ENCODE peak calls at places on chromosomes 6 and 20, in seven cellular contexts. Y is right cardiac atrium, D is lung, T is HCT116, H is foreskin keratinocyte, A is RWPE2, R is upper lobe of right lung. P is an unnamed sample.
A peak's percentile ranks its signal among the peaks of the same experiment; 100 is the strongest.

GRCh38 chr20:25489221-25489863 is 81.9 kb downstream of the GINS1 start:
- ATAC-seq in Y (no peak), D (no peak), T (no peak), H (no peak), A (no peak), R (peak; percentile 10), P (no peak)

GRCh38 chr6:53862517-53863457 is 68.0 kb downstream of the LRRC1 start:
- ATAC-seq in Y (peak; percentile 73), D (peak; percentile 61), T (no peak), H (peak; percentile 56), A (peak; percentile 33), R (no peak), P (peak; percentile 18)

GRCh38 chr20:62922451-62922921 is 3.8 kb downstream of the DIDO1 start:
- ATAC-seq in Y (no peak), D (no peak), T (no peak), H (no peak), A (no peak), R (peak; percentile 4), P (no peak)

GRCh38 chr20:10110151-10110550 is 75.4 kb downstream of the ANKEF1 start:
- ATAC-seq in Y (no peak), D (no peak), T (no peak), H (peak; percentile 92), A (peak; percentile 91), R (no peak), P (no peak)

GRCh38 chr6:111602481-111603404 is 2.9 kb downstream of the TRAF3IP2 start:
- ATAC-seq in Y (peak; percentile 28), D (no peak), T (no peak), H (no peak), A (no peak), R (peak; percentile 6), P (no peak)

GRCh38 chr6:157300436-157300835 is 22.9 kb downstream of the TMEM242 start:
- ATAC-seq in Y (peak; percentile 72), D (no peak), T (no peak), H (no peak), A (no peak), R (no peak), P (no peak)

GRCh38 chr6:170232186-170233002 is 58.5 kb downstream of the DLL1 start:
- ATAC-seq in Y (no peak), D (no peak), T (no peak), H (peak; percentile 40), A (peak; percentile 78), R (no peak), P (no peak)

GRCh38 chr6:160069459-160069858 is 52.2 kb upstream of the SLC22A1 start:
- ATAC-seq in Y (no peak), D (no peak), T (no peak), H (no peak), A (no peak), R (no peak), P (no peak)

GRCh38 chr6:105832358-105832757 is 253.8 kb upstream of the PRDM1 start:
- ATAC-seq in Y (peak; percentile 40), D (no peak), T (no peak), H (peak; percentile 52), A (peak; percentile 52), R (peak; percentile 87), P (peak; percentile 48)

GRCh38 chr20:366719-367485 is 13.7 kb upstream of the TRIB3 start:
- ATAC-seq in Y (no peak), D (no peak), T (no peak), H (no peak), A (no peak), R (no peak), P (no peak)

GRCh38 chr20:18304618-18305017 is 16.3 kb downstream of the ZNF133 start:
- ATAC-seq in Y (no peak), D (no peak), T (peak; percentile 76), H (peak; percentile 59), A (no peak), R (no peak), P (no peak)

GRCh38 chr20:48656120-48656519 is 171.7 kb downstream of the PREX1 start:
- ATAC-seq in Y (no peak), D (no peak), T (no peak), H (no peak), A (no peak), R (no peak), P (no peak)

GRCh38 chr20:10910535-10911239 is 236.9 kb upstream of the JAG1 start:
- ATAC-seq in Y (peak; percentile 88), D (no peak), T (no peak), H (no peak), A (no peak), R (peak; percentile 34), P (no peak)

GRCh38 chr6:125019873-125020272 is 57.6 kb downstream of the RNF217 start:
- ATAC-seq in Y (peak; percentile 59), D (no peak), T (no peak), H (peak; percentile 47), A (no peak), R (no peak), P (no peak)

GRCh38 chr6:130967502-130968469 is 95.3 kb downstream of the EPB41L2 start:
- ATAC-seq in Y (peak; percentile 46), D (no peak), T (no peak), H (no peak), A (no peak), R (peak; percentile 48), P (peak; percentile 16)

GRCh38 chr20:57570145-57570850 is 9.4 kb downstream of the PCK1 start:
- ATAC-seq in Y (no peak), D (no peak), T (no peak), H (no peak), A (no peak), R (no peak), P (no peak)

GRCh38 chr6:42021847-42022754 is 28.2 kb upstream of the TAF8 start:
- ATAC-seq in Y (peak; percentile 46), D (peak; percentile 27), T (no peak), H (no peak), A (no peak), R (peak; percentile 38), P (no peak)

GRCh38 chr6:107653183-107653580 is 163.3 kb downstream of the SOBP start:
- ATAC-seq in Y (peak; percentile 79), D (no peak), T (no peak), H (no peak), A (no peak), R (no peak), P (no peak)

DNA sequence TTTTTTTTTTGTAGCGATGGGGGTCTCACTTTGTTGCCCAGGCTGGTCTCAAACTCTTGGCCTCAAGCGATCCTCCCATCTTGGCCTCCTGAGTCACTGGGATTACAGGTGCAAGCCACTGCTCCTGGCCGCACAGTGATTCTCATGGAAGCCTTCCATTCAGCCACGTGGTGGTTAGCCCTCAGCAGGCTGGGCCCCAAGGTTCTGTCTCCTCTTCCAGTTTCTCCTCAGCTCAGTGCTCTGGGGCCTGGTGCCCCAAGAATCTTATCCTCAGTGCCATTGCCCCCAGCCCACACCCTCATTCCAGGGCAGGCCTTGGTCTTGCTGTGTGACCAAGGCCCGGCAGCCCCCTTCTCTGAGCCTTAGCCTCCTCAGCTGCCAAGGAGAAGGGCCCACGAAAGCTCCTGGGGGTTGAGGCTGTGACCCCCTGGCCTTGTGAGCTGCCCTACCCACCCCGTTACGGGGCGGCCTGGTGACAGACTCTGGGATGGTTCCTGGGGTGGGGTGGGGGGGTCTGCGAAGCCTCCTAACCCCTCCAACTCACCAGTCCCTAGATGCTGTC is 16.4 kb downstream of the SRC start:
- ATAC-seq in Y (no peak), D (no peak), T (no peak), H (no peak), A (no peak), R (no peak), P (no peak)
- H3K27ac ChIP-seq in Y (no peak overlapping the region), D (no peak overlapping the region), T (no peak overlapping the region), H (no peak overlapping the region), A (no peak overlapping the region), R (no peak overlapping the region), P (no peak overlapping the region)

DNA sequence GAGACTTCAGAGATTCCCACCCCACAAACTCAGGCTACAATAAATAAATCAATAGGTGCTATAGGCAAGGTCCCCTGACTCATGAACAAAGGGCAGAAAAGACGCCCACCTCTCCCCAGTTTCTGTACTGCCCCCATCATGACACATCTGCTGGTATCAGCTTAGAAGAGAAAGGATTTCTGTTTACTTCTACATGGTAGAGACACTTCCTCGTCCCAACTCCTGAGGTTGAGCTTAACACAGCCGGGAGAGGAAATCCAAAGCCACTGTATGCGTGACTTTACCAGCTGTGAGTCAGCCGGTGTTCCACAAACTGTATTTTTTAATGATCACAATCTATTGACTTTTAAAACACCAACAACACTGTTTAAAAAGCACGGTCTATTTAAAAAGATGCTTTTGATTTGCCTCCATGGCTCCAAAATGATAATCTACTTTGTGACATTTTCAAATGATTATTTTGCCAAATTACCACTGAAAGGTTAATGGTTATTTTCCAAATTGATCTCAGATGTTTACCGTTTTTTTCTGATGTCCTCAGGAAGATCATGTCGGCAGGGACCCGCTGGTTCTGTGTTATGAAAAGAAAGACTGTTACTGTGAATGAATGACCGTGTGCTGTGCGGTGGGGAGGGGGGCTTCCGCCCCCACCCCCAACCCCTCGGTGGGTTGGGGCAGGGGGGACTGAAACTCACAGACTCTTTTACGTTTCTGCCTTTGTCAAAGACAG is 72.5 kb downstream of the ATP9A start:
- ATAC-seq in Y (no peak), D (no peak), T (no peak), H (peak; percentile 88), A (peak; percentile 71), R (peak; percentile 53), P (no peak)
- H3K27ac ChIP-seq in Y (no peak overlapping the region), D (peak overlapping the region; percentile 17), T (no peak overlapping the region), H (peak overlapping the region; percentile 85), A (peak overlapping the region; percentile 40), R (no peak overlapping the region), P (no peak overlapping the region)

DNA sequence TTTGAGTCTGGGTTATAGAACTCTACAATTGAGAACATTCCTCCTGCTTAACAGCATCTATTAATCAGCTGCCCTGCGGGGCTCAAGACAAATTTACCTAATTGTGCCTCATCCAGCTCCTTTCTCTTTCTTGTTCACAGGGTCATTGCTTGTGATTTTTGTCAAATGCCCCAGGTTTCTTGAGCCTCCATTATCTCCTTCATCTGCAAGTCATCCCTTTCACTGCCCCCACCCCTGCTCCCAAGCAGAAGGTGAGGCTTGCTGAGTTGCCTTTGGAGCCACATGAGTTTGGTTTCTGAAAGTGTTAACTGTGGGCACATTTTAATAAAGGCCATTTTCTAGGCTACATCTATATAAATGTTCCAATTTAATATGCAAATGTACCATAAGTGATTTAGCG is 55.9 kb downstream of the VSTM2L start:
- ATAC-seq in Y (no peak), D (no peak), T (no peak), H (no peak), A (no peak), R (no peak), P (no peak)
- H3K27ac ChIP-seq in Y (no peak overlapping the region), D (no peak overlapping the region), T (no peak overlapping the region), H (no peak overlapping the region), A (no peak overlapping the region), R (no peak overlapping the region), P (no peak overlapping the region)

GRCh38 chr6:135191508-135192255 is 10.6 kb downstream of the MYB start:
- ATAC-seq in Y (no peak), D (no peak), T (no peak), H (no peak), A (no peak), R (peak; percentile 37), P (no peak)

GRCh38 chr6:135188718-135189117 is 7.6 kb downstream of the MYB start:
- ATAC-seq in Y (no peak), D (no peak), T (no peak), H (no peak), A (no peak), R (no peak), P (no peak)

GRCh38 chr6:135186255-135186654 is 5.1 kb downstream of the MYB start:
- ATAC-seq in Y (no peak), D (no peak), T (no peak), H (no peak), A (no peak), R (no peak), P (no peak)

GRCh38 chr6:135187372-135187771 is 6.3 kb downstream of the MYB start:
- ATAC-seq in Y (no peak), D (no peak), T (no peak), H (no peak), A (no peak), R (no peak), P (no peak)

GRCh38 chr6:135189344-135189743 is 8.2 kb downstream of the MYB start:
- ATAC-seq in Y (no peak), D (no peak), T (no peak), H (no peak), A (no peak), R (no peak), P (no peak)
- H3K27ac ChIP-seq in Y (no peak overlapping the region), D (no peak overlapping the region), T (no peak overlapping the region), H (no peak overlapping the region), A (no peak overlapping the region), R (no peak overlapping the region), P (no peak overlapping the region)